ENCODE peak calls at places on chromosomes 2 and 18, in four cellular contexts. U, V, Z and N are unnamed samples.

GRCh38 chr2:180190851-180191250 is 183.8 kb upstream of the CWC22 start:
- DNase-seq in U (no peak), V (no peak), Z (no peak), N (no peak)

GRCh38 chr2:144511222-144511855 is 8.6 kb downstream of the ZEB2 start:
- DNase-seq in U (no peak), V (no peak), Z (no peak), N (no peak)

GRCh38 chr2:134288814-134289213 is 34.9 kb downstream of the MGAT5 start:
- DNase-seq in U (no peak), V (no peak), Z (no peak), N (no peak)

GRCh38 chr2:132670961-132671781 is 1.2 kb upstream of the LYPD1 start:
- DNase-seq in U (peak), V (no peak), Z (no peak), N (no peak)

GRCh38 chr2:229446316-229446715 is 175.2 kb upstream of the PID1 start:
- DNase-seq in U (no peak), V (no peak), Z (no peak), N (no peak)

GRCh38 chr2:43905871-43906270 is 67.1 kb downstream of the ABCG8 start:
- DNase-seq in U (no peak), V (no peak), Z (no peak), N (no peak)

GRCh38 chr2:231364961-231365810 is 30.3 kb upstream of the B3GNT7 start:
- DNase-seq in U (peak), V (peak), Z (no peak), N (no peak)

GRCh38 chr18:3261393-3262233 is at the start of gene MYL12B:
- DNase-seq in U (peak), V (peak), Z (peak), N (peak)

GRCh38 chr2:32947076-32947483 is 327 bp downstream of the LTBP1 start:
- DNase-seq in U (peak), V (no peak), Z (no peak), N (peak)

GRCh38 chr2:16617282-16618266 is 48.1 kb downstream of the CYRIA start:
- DNase-seq in U (peak), V (peak), Z (no peak), N (no peak)